ENCODE peak calls at places on chromosome 6, in nine cellular contexts. One of them, this sample, is unnamed.

GRCh38 chr6:115360602-115361325 is 699.9 kb downstream of the FRK start:
- DNase-seq in AG10803: no peak
- DNase-seq in left lung: no peak
- DNase-seq in CD8-positive, alpha-beta T cell: no peak
- DNase-seq in epithelial cell of esophagus: peak
- DNase-seq in mammary epithelial cell: no peak
- DNase-seq in heart left ventricle: no peak
- DNase-seq in breast epithelium: no peak
- DNase-seq in GM12864: no peak
- DNase-seq in this sample: no peak

GRCh38 chr6:827431-827830 is 134.5 kb upstream of the EXOC2 start:
- DNase-seq in AG10803: no peak
- DNase-seq in mammary epithelial cell: no peak
- DNase-seq in CD8-positive, alpha-beta T cell: no peak
- DNase-seq in epithelial cell of esophagus: no peak
- DNase-seq in left lung: no peak
- DNase-seq in breast epithelium: no peak
- DNase-seq in GM12864: peak
- DNase-seq in heart left ventricle: no peak
- DNase-seq in this sample: no peak

GRCh38 chr6:43950206-43950605 is 177.0 kb downstream of the MRPL14 start:
- DNase-seq in AG10803: no peak
- DNase-seq in GM12864: no peak
- DNase-seq in epithelial cell of esophagus: no peak
- DNase-seq in left lung: no peak
- DNase-seq in breast epithelium: no peak
- DNase-seq in heart left ventricle: no peak
- DNase-seq in mammary epithelial cell: no peak
- DNase-seq in CD8-positive, alpha-beta T cell: peak
- DNase-seq in this sample: no peak

GRCh38 chr6:25670208-25670607 is 18.2 kb downstream of the SCGN start:
- DNase-seq in breast epithelium: no peak
- DNase-seq in heart left ventricle: no peak
- DNase-seq in AG10803: no peak
- DNase-seq in left lung: no peak
- DNase-seq in CD8-positive, alpha-beta T cell: no peak
- DNase-seq in mammary epithelial cell: no peak
- DNase-seq in epithelial cell of esophagus: no peak
- DNase-seq in GM12864: no peak
- DNase-seq in this sample: no peak

GRCh38 chr6:836276-836853 is 143.4 kb upstream of the EXOC2 start:
- DNase-seq in GM12864: no peak
- DNase-seq in left lung: no peak
- DNase-seq in AG10803: no peak
- DNase-seq in heart left ventricle: no peak
- DNase-seq in epithelial cell of esophagus: peak
- DNase-seq in mammary epithelial cell: peak
- DNase-seq in breast epithelium: no peak
- DNase-seq in CD8-positive, alpha-beta T cell: no peak
- DNase-seq in this sample: peak

GRCh38 chr6:105875974-105876640 is 210.0 kb upstream of the PRDM1 start:
- DNase-seq in breast epithelium: no peak
- DNase-seq in mammary epithelial cell: no peak
- DNase-seq in AG10803: no peak
- DNase-seq in heart left ventricle: no peak
- DNase-seq in epithelial cell of esophagus: no peak
- DNase-seq in left lung: no peak
- DNase-seq in CD8-positive, alpha-beta T cell: no peak
- DNase-seq in GM12864: no peak
- DNase-seq in this sample: no peak

GRCh38 chr6:107539409-107539808 is 49.5 kb downstream of the SOBP start:
- DNase-seq in left lung: no peak
- DNase-seq in AG10803: no peak
- DNase-seq in epithelial cell of esophagus: peak
- DNase-seq in mammary epithelial cell: no peak
- DNase-seq in heart left ventricle: no peak
- DNase-seq in CD8-positive, alpha-beta T cell: no peak
- DNase-seq in breast epithelium: no peak
- DNase-seq in GM12864: no peak
- DNase-seq in this sample: peak

GRCh38 chr6:24856954-24857670 is 58.4 kb upstream of the ARMH2 start:
- DNase-seq in mammary epithelial cell: no peak
- DNase-seq in left lung: no peak
- DNase-seq in CD8-positive, alpha-beta T cell: no peak
- DNase-seq in GM12864: no peak
- DNase-seq in breast epithelium: no peak
- DNase-seq in AG10803: no peak
- DNase-seq in heart left ventricle: no peak
- DNase-seq in epithelial cell of esophagus: no peak
- DNase-seq in this sample: no peak

GRCh38 chr6:126172151-126172550 is 167.8 kb upstream of the CENPW start:
- DNase-seq in left lung: no peak
- DNase-seq in GM12864: no peak
- DNase-seq in heart left ventricle: no peak
- DNase-seq in epithelial cell of esophagus: no peak
- DNase-seq in mammary epithelial cell: no peak
- DNase-seq in CD8-positive, alpha-beta T cell: no peak
- DNase-seq in AG10803: no peak
- DNase-seq in breast epithelium: no peak
- DNase-seq in this sample: no peak

GRCh38 chr6:25332671-25333071 is 53.5 kb downstream of the CARMIL1 start:
- DNase-seq in mammary epithelial cell: no peak
- DNase-seq in breast epithelium: no peak
- DNase-seq in AG10803: no peak
- DNase-seq in left lung: no peak
- DNase-seq in epithelial cell of esophagus: no peak
- DNase-seq in GM12864: no peak
- DNase-seq in CD8-positive, alpha-beta T cell: no peak
- DNase-seq in heart left ventricle: no peak
- DNase-seq in this sample: no peak

GRCh38 chr6:166058064-166058739 is 109.4 kb downstream of the TBXT start:
- DNase-seq in epithelial cell of esophagus: no peak
- DNase-seq in heart left ventricle: peak
- DNase-seq in left lung: no peak
- DNase-seq in CD8-positive, alpha-beta T cell: no peak
- DNase-seq in mammary epithelial cell: no peak
- DNase-seq in GM12864: no peak
- DNase-seq in breast epithelium: no peak
- DNase-seq in AG10803: peak
- DNase-seq in this sample: peak

GRCh38 chr6:132687306-132687705 is 26.5 kb downstream of the VNN1 start:
- DNase-seq in AG10803: peak
- DNase-seq in CD8-positive, alpha-beta T cell: no peak
- DNase-seq in mammary epithelial cell: peak
- DNase-seq in GM12864: no peak
- DNase-seq in left lung: no peak
- DNase-seq in breast epithelium: no peak
- DNase-seq in heart left ventricle: no peak
- DNase-seq in epithelial cell of esophagus: peak
- DNase-seq in this sample: peak

GRCh38 chr6:29737707-29738630 is 14.7 kb downstream of the HLA-F start:
- DNase-seq in GM12864: peak
- DNase-seq in mammary epithelial cell: peak
- DNase-seq in epithelial cell of esophagus: peak
- DNase-seq in left lung: peak
- DNase-seq in CD8-positive, alpha-beta T cell: peak
- DNase-seq in AG10803: peak
- DNase-seq in breast epithelium: peak
- DNase-seq in heart left ventricle: peak
- DNase-seq in this sample: peak

GRCh38 chr6:137416376-137417109 is 77.7 kb downstream of the OLIG3 start:
- DNase-seq in epithelial cell of esophagus: no peak
- DNase-seq in GM12864: no peak
- DNase-seq in mammary epithelial cell: no peak
- DNase-seq in left lung: no peak
- DNase-seq in CD8-positive, alpha-beta T cell: no peak
- DNase-seq in breast epithelium: no peak
- DNase-seq in AG10803: peak
- DNase-seq in heart left ventricle: no peak
- DNase-seq in this sample: no peak

GRCh38 chr6:17881085-17881883 is 106.2 kb downstream of the KIF13A start:
- DNase-seq in CD8-positive, alpha-beta T cell: no peak
- DNase-seq in heart left ventricle: peak
- DNase-seq in breast epithelium: no peak
- DNase-seq in epithelial cell of esophagus: no peak
- DNase-seq in GM12864: no peak
- DNase-seq in AG10803: peak
- DNase-seq in mammary epithelial cell: no peak
- DNase-seq in left lung: peak
- DNase-seq in this sample: no peak

GRCh38 chr6:136860043-136860442 is 37.7 kb downstream of the PEX7 start:
- DNase-seq in heart left ventricle: no peak
- DNase-seq in left lung: no peak
- DNase-seq in AG10803: no peak
- DNase-seq in CD8-positive, alpha-beta T cell: no peak
- DNase-seq in breast epithelium: no peak
- DNase-seq in mammary epithelial cell: peak
- DNase-seq in GM12864: no peak
- DNase-seq in epithelial cell of esophagus: peak
- DNase-seq in this sample: no peak

DNA sequence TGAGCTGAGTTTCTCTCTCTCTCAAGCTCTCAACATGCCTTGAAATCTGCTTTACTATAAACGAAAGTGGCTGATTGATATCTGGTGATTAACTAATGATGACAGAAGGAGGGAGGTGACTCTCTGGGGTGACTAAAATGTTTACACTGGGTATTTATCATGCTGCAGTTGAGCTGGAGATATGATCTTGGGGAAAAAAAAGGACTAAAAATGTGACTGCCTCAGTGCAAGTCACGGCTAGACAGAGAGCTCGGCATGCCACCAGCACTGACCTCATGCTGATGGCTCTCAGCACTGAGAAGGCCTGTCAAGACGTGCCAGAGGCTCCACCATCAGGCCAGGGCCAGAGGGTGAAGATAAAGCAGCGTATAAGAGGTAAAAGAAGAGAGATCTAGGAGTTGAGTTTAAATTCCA is 103.1 kb upstream of the SPACA1 start:
- DNase-seq in AG10803: peak
- DNase-seq in CD8-positive, alpha-beta T cell: no peak
- DNase-seq in heart left ventricle: peak
- DNase-seq in breast epithelium: peak
- DNase-seq in epithelial cell of esophagus: peak
- DNase-seq in left lung: peak
- DNase-seq in mammary epithelial cell: peak
- DNase-seq in GM12864: no peak
- DNase-seq in this sample: peak
- TF ChIP-seq CTCF in AG10803: peak
- TF ChIP-seq CTCF in CD8-positive, alpha-beta T cell: no peak
- TF ChIP-seq CTCF in heart left ventricle: no peak
- TF ChIP-seq CTCF in breast epithelium: no peak
- TF ChIP-seq CTCF in epithelial cell of esophagus: peak
- TF ChIP-seq CTCF in left lung: no peak
- TF ChIP-seq CTCF in mammary epithelial cell: peak
- TF ChIP-seq CTCF in GM12864: peak
- TF ChIP-seq CTCF in this sample: no peak

DNA sequence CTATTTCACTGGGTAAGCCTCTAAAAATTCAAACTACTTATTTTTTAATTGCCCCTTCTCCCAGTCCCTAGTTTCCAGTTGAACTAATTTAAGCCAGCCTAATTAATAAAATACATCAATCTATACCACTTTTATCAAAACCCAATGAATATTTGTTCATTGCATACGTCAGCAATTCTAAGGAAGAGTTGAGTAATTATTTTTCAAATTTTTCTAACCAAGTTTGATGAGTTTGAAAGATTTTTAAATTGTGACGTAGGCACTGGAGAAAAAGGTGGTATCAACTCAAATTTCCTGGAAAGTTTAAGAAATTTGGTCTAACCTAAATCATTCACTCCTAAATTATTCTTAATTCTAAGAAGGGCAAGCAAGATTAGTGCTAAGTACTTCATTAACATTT is 35.7 kb downstream of the COL21A1 start:
- DNase-seq in heart left ventricle: no peak
- DNase-seq in CD8-positive, alpha-beta T cell: no peak
- DNase-seq in left lung: no peak
- DNase-seq in epithelial cell of esophagus: no peak
- DNase-seq in breast epithelium: no peak
- DNase-seq in mammary epithelial cell: no peak
- DNase-seq in GM12864: no peak
- DNase-seq in AG10803: no peak
- DNase-seq in this sample: no peak
- TF ChIP-seq CTCF in heart left ventricle: no peak
- TF ChIP-seq CTCF in CD8-positive, alpha-beta T cell: no peak
- TF ChIP-seq CTCF in left lung: no peak
- TF ChIP-seq CTCF in epithelial cell of esophagus: no peak
- TF ChIP-seq CTCF in breast epithelium: no peak
- TF ChIP-seq CTCF in mammary epithelial cell: no peak
- TF ChIP-seq CTCF in GM12864: no peak
- TF ChIP-seq CTCF in AG10803: no peak
- TF ChIP-seq CTCF in this sample: no peak

GRCh38 chr6:93424303-93425064 is 5.1 kb upstream of the EPHA7 start:
- DNase-seq in mammary epithelial cell: no peak
- DNase-seq in CD8-positive, alpha-beta T cell: no peak
- DNase-seq in breast epithelium: no peak
- DNase-seq in AG10803: no peak
- DNase-seq in GM12864: no peak
- DNase-seq in heart left ventricle: no peak
- DNase-seq in left lung: no peak
- DNase-seq in epithelial cell of esophagus: peak
- DNase-seq in this sample: no peak
- TF ChIP-seq CTCF in mammary epithelial cell: peak
- TF ChIP-seq CTCF in CD8-positive, alpha-beta T cell: no peak
- TF ChIP-seq CTCF in breast epithelium: no peak
- TF ChIP-seq CTCF in AG10803: peak
- TF ChIP-seq CTCF in GM12864: peak
- TF ChIP-seq CTCF in heart left ventricle: peak
- TF ChIP-seq CTCF in left lung: peak
- TF ChIP-seq CTCF in epithelial cell of esophagus: peak
- TF ChIP-seq CTCF in this sample: no peak

GRCh38 chr6:72246926-72247325 is 360.6 kb downstream of the RIMS1 start:
- DNase-seq in left lung: no peak
- DNase-seq in epithelial cell of esophagus: peak
- DNase-seq in mammary epithelial cell: peak
- DNase-seq in AG10803: no peak
- DNase-seq in breast epithelium: no peak
- DNase-seq in CD8-positive, alpha-beta T cell: no peak
- DNase-seq in GM12864: no peak
- DNase-seq in heart left ventricle: no peak
- DNase-seq in this sample: peak
- TF ChIP-seq CTCF in left lung: no peak
- TF ChIP-seq CTCF in epithelial cell of esophagus: peak
- TF ChIP-seq CTCF in mammary epithelial cell: peak
- TF ChIP-seq CTCF in AG10803: no peak
- TF ChIP-seq CTCF in breast epithelium: no peak
- TF ChIP-seq CTCF in CD8-positive, alpha-beta T cell: no peak
- TF ChIP-seq CTCF in GM12864: no peak
- TF ChIP-seq CTCF in heart left ventricle: no peak
- TF ChIP-seq CTCF in this sample: no peak

GRCh38 chr6:93040375-93040774 is 379.0 kb downstream of the EPHA7 start:
- DNase-seq in breast epithelium: no peak
- DNase-seq in epithelial cell of esophagus: no peak
- DNase-seq in CD8-positive, alpha-beta T cell: no peak
- DNase-seq in left lung: no peak
- DNase-seq in heart left ventricle: no peak
- DNase-seq in mammary epithelial cell: no peak
- DNase-seq in GM12864: no peak
- DNase-seq in AG10803: no peak
- DNase-seq in this sample: no peak

GRCh38 chr6:93035756-93036155 is 383.6 kb downstream of the EPHA7 start:
- DNase-seq in CD8-positive, alpha-beta T cell: no peak
- DNase-seq in GM12864: no peak
- DNase-seq in AG10803: no peak
- DNase-seq in left lung: no peak
- DNase-seq in mammary epithelial cell: no peak
- DNase-seq in breast epithelium: no peak
- DNase-seq in epithelial cell of esophagus: no peak
- DNase-seq in heart left ventricle: no peak
- DNase-seq in this sample: no peak

GRCh38 chr6:93036835-93037234 is 382.5 kb downstream of the EPHA7 start:
- DNase-seq in heart left ventricle: no peak
- DNase-seq in mammary epithelial cell: no peak
- DNase-seq in GM12864: no peak
- DNase-seq in CD8-positive, alpha-beta T cell: no peak
- DNase-seq in breast epithelium: no peak
- DNase-seq in left lung: no peak
- DNase-seq in AG10803: no peak
- DNase-seq in epithelial cell of esophagus: peak
- DNase-seq in this sample: no peak
- TF ChIP-seq CTCF in heart left ventricle: peak
- TF ChIP-seq CTCF in mammary epithelial cell: peak
- TF ChIP-seq CTCF in GM12864: peak
- TF ChIP-seq CTCF in CD8-positive, alpha-beta T cell: no peak
- TF ChIP-seq CTCF in breast epithelium: no peak
- TF ChIP-seq CTCF in left lung: no peak
- TF ChIP-seq CTCF in AG10803: no peak
- TF ChIP-seq CTCF in epithelial cell of esophagus: peak
- TF ChIP-seq CTCF in this sample: no peak

This sample was measured in Calu3.